ENCODE peak calls at places on chromosomes 4 and X, in eight cellular contexts. H is choroid plexus epithelial cell, P is cardiac muscle cell, N is tibial artery, G is WERI-Rb-1, O is lower leg skin, W is mammary epithelial cell, U is pancreas. R is an unnamed sample.

GRCh38 chr4:25797136-25797535 is 65.7 kb downstream of the SEL1L3 start:
- DNase-seq in O (no peak), P (no peak), H (no peak), U (no peak), G (no peak), W (no peak), N (no peak), R (no peak)

GRCh38 chrX:153626025-153626633 is 20.9 kb upstream of the DUSP9 start:
- DNase-seq in U (no peak), G (no peak), P (no peak), N (no peak), H (no peak), W (no peak), O (no peak), R (no peak)

GRCh38 chr4:30756553-30756952 is 36.4 kb downstream of the PCDH7 start:
- DNase-seq in W (no peak), N (no peak), U (no peak), O (no peak), P (no peak), H (no peak), G (peak; percentile 23), R (no peak)

GRCh38 chrX:24877854-24878650 is 137.7 kb downstream of the ARX start:
- DNase-seq in P (no peak), O (no peak), W (no peak), G (no peak), H (peak; percentile 55), U (no peak), N (no peak), R (peak; percentile 2)

GRCh38 chr4:52850406-52851119 is 11.6 kb upstream of the RASL11B start:
- DNase-seq in H (no peak), N (no peak), O (no peak), G (no peak), U (no peak), W (no peak), P (no peak), R (no peak)

GRCh38 chr4:88447339-88447738 is 9.6 kb upstream of the HERC5 start:
- DNase-seq in G (no peak), P (no peak), U (no peak), H (peak; percentile 40), N (no peak), O (no peak), W (no peak), R (no peak)

GRCh38 chrX:46979340-46979739 is 67.1 kb downstream of the JADE3 start:
- DNase-seq in G (no peak), N (no peak), H (peak; percentile 54), O (no peak), U (no peak), P (peak; percentile 65), W (peak; percentile 26), R (peak; percentile 78)

GRCh38 chr4:80266267-80266901 is at the start of gene FGF5:
- DNase-seq in U (peak; percentile 31), H (peak; percentile 52), G (peak; percentile 77), N (peak; percentile 70), O (no peak), W (peak; percentile 90), P (peak; percentile 72), R (peak; percentile 90)

GRCh38 chr4:130257271-130257670 is 1161.3 kb downstream of the C4orf33 start:
- DNase-seq in W (peak; percentile 91), N (no peak), G (no peak), H (peak; percentile 46), U (no peak), O (no peak), P (peak; percentile 56), R (peak; percentile 84)

GRCh38 chrX:52422884-52423283 is 54.1 kb downstream of the XAGE2 start:
- DNase-seq in H (peak; percentile 81), O (no peak), G (no peak), N (no peak), W (no peak), P (peak; percentile 69), U (no peak), R (peak; percentile 78)

GRCh38 chr4:159297088-159297487 is 194.2 kb downstream of the RAPGEF2 start:
- DNase-seq in G (no peak), U (no peak), W (no peak), N (no peak), H (peak; percentile 51), O (no peak), P (no peak), R (no peak)

GRCh38 chrX:47697171-47697570 is 38.2 kb upstream of the UXT start:
- DNase-seq in O (no peak), N (no peak), H (peak; percentile 27), G (no peak), U (no peak), P (peak; percentile 7), W (peak; percentile 24), R (peak; percentile 28)

GRCh38 chrX:108772549-108772948 is 36.2 kb upstream of the IRS4 start:
- DNase-seq in U (no peak), H (no peak), G (no peak), P (no peak), W (no peak), N (no peak), O (no peak), R (no peak)

GRCh38 chrX:139826065-139827044 is 106.5 kb downstream of the ATP11C start:
- DNase-seq in G (no peak), N (no peak), W (peak; percentile 75), H (peak; percentile 63), U (no peak), P (peak; percentile 44), O (no peak), R (peak; percentile 47)

GRCh38 chr4:98181815-98182214 is 38.5 kb upstream of the STPG2 start:
- DNase-seq in N (no peak), W (peak; percentile 47), U (no peak), P (peak; percentile 37), H (peak; percentile 54), G (no peak), O (no peak), R (peak; percentile 18)

GRCh38 chr4:68272860-68273259 is 27.4 kb upstream of the TMPRSS11B start:
- DNase-seq in H (no peak), U (no peak), W (no peak), G (no peak), N (no peak), O (no peak), P (no peak), R (peak; percentile 1)
- H3K4me3 ChIP-seq in H (no peak overlapping the region), U (no peak overlapping the region), W (no peak overlapping the region), G (no peak overlapping the region), N (no peak overlapping the region), O (no peak overlapping the region), P (no peak overlapping the region), R (no peak overlapping the region)

DNA sequence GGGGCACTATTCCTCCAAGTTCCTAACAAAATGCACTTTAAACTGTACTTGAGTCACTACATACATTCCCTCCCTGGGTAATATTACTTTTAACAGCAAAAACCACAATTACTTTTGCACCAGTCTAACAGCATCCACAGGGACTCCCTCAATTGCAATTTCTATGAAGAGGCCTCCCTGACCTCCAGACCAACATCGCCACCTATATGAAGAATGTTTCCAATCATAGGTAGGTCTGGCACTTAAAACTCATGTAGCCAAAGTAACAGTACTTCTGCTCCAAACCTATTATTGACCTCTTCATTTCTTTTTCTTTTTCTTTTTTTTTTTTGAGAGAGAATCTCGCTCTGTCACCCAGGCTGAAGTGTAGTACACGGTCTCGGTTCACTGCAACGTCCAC is 15.6 kb downstream of the NR3C2 start:
- DNase-seq in P (no peak), O (no peak), H (no peak), W (no peak), U (no peak), N (no peak), G (no peak), R (no peak)
- TF ChIP-seq CTCF in P (no peak), O (no peak), H (no peak), W (no peak), U (no peak), N (no peak), G (no peak), R (no peak)

DNA sequence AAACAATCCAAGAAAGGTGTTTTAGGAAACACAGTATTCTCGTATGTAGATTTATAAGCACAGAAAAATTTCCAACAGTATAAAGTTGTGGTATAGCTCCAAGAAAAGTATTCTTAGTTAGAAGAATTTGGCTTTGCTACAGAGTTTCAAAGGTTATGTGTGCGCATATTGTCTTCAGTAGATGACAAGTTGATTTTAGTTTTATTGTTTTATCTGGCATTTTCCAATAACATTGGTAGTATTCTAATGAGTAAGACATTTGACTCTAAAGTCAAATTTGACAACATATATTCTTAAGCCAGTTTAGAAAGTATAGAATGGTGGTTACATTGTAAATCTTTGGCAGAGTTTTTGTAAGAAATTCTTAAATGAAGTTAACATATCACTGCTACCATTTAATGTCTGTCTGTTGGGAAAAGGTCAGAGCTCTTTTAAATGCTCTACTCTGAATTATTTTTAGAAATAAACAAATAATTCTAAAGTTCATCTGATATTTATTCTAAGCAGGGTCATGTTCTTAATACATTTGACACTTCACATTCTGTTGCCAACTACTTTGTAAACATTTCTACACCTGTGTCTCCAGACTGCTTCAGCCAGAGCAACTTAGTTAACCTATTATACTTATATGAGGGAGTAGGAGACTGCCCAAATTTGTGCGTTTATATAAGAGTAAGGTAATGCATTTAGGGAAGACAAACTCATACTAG is 30.0 kb downstream of the CLCN3 start:
- DNase-seq in U (no peak), G (no peak), W (no peak), P (no peak), H (no peak), N (no peak), O (no peak), R (no peak)
- H3K4me3 ChIP-seq in U (no peak overlapping the region), G (no peak overlapping the region), W (no peak overlapping the region), P (no peak overlapping the region), H (no peak overlapping the region), N (no peak overlapping the region), O (no peak overlapping the region), R (no peak overlapping the region)

GRCh38 chr4:44632089-44632488 is 19.3 kb downstream of the YIPF7 start:
- DNase-seq in W (no peak), G (no peak), O (no peak), N (no peak), P (no peak), H (peak; percentile 5), U (no peak), R (no peak)
- TF ChIP-seq CTCF in W (peak; percentile 32), G (no peak), O (no peak), N (no peak), P (peak; percentile 7), H (peak; percentile 41), U (no peak), R (peak; percentile 18)